ENCODE peak calls at places on chromosomes 6 and 20, in four cellular contexts. One of them, this sample, is unnamed.

GRCh38 chr20:39985276-39985675 is 703.8 kb downstream of the MAFB start:
- DNase-seq in heart right ventricle: no peak
- DNase-seq in lung: no peak
- DNase-seq in CD8-positive, alpha-beta T cell: no peak
- DNase-seq in this sample: no peak

GRCh38 chr20:12201289-12201991 is 283.7 kb downstream of the BTBD3 start:
- DNase-seq in lung: no peak
- DNase-seq in CD8-positive, alpha-beta T cell: no peak
- DNase-seq in heart right ventricle: no peak
- DNase-seq in this sample: no peak

GRCh38 chr6:158039178-158039557 is 57.5 kb downstream of the SYNJ2 start:
- DNase-seq in lung: no peak
- DNase-seq in heart right ventricle: no peak
- DNase-seq in CD8-positive, alpha-beta T cell: no peak
- DNase-seq in this sample: no peak

GRCh38 chr6:158571826-158572652 is 12.1 kb downstream of the TMEM181 start:
- DNase-seq in heart right ventricle: no peak
- DNase-seq in CD8-positive, alpha-beta T cell: no peak
- DNase-seq in lung: peak; percentile 42
- DNase-seq in this sample: no peak

GRCh38 chr6:154267508-154268106 is 89.0 kb downstream of the IPCEF1 start:
- DNase-seq in CD8-positive, alpha-beta T cell: no peak
- DNase-seq in lung: no peak
- DNase-seq in heart right ventricle: no peak
- DNase-seq in this sample: no peak

GRCh38 chr6:157265186-157265585 is 58.1 kb downstream of the TMEM242 start:
- DNase-seq in heart right ventricle: no peak
- DNase-seq in lung: no peak
- DNase-seq in CD8-positive, alpha-beta T cell: no peak
- DNase-seq in this sample: no peak

GRCh38 chr20:38460040-38460623 is 12.5 kb upstream of the RALGAPB start:
- DNase-seq in heart right ventricle: no peak
- DNase-seq in lung: peak; percentile 52
- DNase-seq in CD8-positive, alpha-beta T cell: no peak
- DNase-seq in this sample: peak; percentile 48

GRCh38 chr20:22663528-22664025 is 79.2 kb upstream of the FOXA2 start:
- DNase-seq in heart right ventricle: no peak
- DNase-seq in CD8-positive, alpha-beta T cell: no peak
- DNase-seq in lung: no peak
- DNase-seq in this sample: no peak

GRCh38 chr6:136318676-136319075 is 29.0 kb upstream of the BCLAF1 start:
- DNase-seq in heart right ventricle: no peak
- DNase-seq in CD8-positive, alpha-beta T cell: no peak
- DNase-seq in lung: no peak
- DNase-seq in this sample: no peak

GRCh38 chr20:19741914-19742313 is 16.1 kb upstream of the RIN2 start:
- DNase-seq in heart right ventricle: no peak
- DNase-seq in CD8-positive, alpha-beta T cell: no peak
- DNase-seq in lung: no peak
- DNase-seq in this sample: no peak

GRCh38 chr6:6884193-6884627 is 223.6 kb upstream of the RREB1 start:
- DNase-seq in heart right ventricle: no peak
- DNase-seq in CD8-positive, alpha-beta T cell: no peak
- DNase-seq in lung: no peak
- DNase-seq in this sample: no peak

GRCh38 chr6:55131616-55132015 is 42.7 kb upstream of the HCRTR2 start:
- DNase-seq in CD8-positive, alpha-beta T cell: no peak
- DNase-seq in heart right ventricle: no peak
- DNase-seq in lung: no peak
- DNase-seq in this sample: no peak

GRCh38 chr6:134176283-134176975 is 124.0 kb upstream of the SLC2A12 start:
- DNase-seq in heart right ventricle: peak; percentile 66
- DNase-seq in CD8-positive, alpha-beta T cell: no peak
- DNase-seq in lung: peak; percentile 37
- DNase-seq in this sample: no peak

GRCh38 chr6:15087234-15087633 is 158.6 kb upstream of the JARID2 start:
- DNase-seq in heart right ventricle: no peak
- DNase-seq in CD8-positive, alpha-beta T cell: no peak
- DNase-seq in lung: no peak
- DNase-seq in this sample: no peak

GRCh38 chr20:64025101-64025825 is 10.7 kb upstream of the C20orf204 start:
- DNase-seq in heart right ventricle: no peak
- DNase-seq in lung: no peak
- DNase-seq in CD8-positive, alpha-beta T cell: no peak
- DNase-seq in this sample: no peak
- H3K36me3 ChIP-seq in heart right ventricle: peaks cover 95% of the 10 kb centered on the region
- H3K36me3 ChIP-seq in lung: peaks cover 28% of the 10 kb centered on the region
- H3K36me3 ChIP-seq in CD8-positive, alpha-beta T cell: peaks cover 78% of the 10 kb centered on the region
- H3K36me3 ChIP-seq in this sample: peaks cover 83% of the 10 kb centered on the region

DNA sequence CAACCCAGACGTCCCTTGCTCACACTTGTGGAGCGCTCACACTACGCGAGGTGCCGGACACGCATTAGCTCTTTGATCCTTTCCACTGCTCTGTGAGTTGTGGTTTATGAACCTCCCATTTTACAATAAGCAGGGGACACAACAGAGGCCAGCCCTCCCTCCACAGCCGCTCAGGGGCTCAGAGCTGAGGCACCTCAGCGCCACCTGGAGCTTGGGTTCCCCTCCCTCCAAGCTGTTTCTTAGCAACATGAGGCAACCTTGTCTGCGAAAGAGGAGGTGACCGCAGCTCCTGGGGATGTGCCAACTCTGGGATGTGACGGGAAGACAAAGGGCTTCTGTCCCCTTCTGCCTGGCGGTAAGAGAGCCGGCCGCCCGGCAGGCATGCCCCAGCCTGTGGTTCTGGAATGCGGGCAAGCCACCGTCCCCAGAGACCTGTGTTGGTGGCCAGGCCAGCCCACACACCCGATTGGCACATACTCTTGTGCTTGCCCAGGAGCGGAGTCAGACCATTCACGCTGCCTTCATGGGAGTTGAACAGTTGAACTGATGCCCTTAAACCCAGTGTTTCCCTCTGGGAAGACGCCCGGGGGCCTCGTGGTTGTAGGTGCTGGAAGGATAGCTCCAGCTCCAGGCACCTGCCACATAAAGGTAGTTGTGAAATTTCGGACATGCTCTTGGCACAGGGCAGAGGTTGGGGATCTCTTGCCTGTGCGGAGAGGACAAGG is 44.5 kb downstream of the RBM38 start:
- DNase-seq in CD8-positive, alpha-beta T cell: no peak
- DNase-seq in lung: peak; percentile 82
- DNase-seq in heart right ventricle: peak; percentile 62
- DNase-seq in this sample: no peak
- H3K4me1 ChIP-seq in CD8-positive, alpha-beta T cell: peaks cover 55% of the 10 kb centered on the region
- H3K4me1 ChIP-seq in lung: peaks cover 2% of the 10 kb centered on the region
- H3K4me1 ChIP-seq in heart right ventricle: peaks cover 33% of the 10 kb centered on the region
- H3K4me1 ChIP-seq in this sample: no peaks in the 10 kb centered on the region

DNA sequence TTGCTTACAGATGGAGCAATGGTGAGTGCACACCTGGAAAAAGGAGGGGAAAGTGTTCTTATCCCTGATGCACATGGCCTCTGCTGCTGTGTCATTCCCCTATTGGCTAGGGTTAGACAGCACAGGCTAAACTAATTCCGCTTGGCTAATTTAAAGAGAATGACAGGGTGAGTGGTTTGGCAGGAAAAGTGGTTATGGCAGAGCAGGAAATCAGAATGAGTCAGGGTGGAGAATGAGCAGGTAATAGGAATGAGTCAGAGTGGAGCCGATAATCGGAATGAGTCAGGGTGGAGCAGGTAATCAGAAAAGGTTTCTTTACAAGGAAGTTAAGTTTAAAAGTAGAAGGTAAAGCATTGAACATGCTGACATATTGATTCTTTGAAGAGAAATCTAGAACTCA is 355.5 kb upstream of the HTR1E start:
- DNase-seq in lung: no peak
- DNase-seq in CD8-positive, alpha-beta T cell: no peak
- DNase-seq in heart right ventricle: no peak
- DNase-seq in this sample: no peak
- H3K9me3 ChIP-seq in lung: peaks cover 14% of the 10 kb centered on the region
- H3K9me3 ChIP-seq in CD8-positive, alpha-beta T cell: peaks cover 4% of the 10 kb centered on the region
- H3K9me3 ChIP-seq in heart right ventricle: peaks cover 52% of the 10 kb centered on the region
- H3K9me3 ChIP-seq in this sample: no peaks in the 10 kb centered on the region

GRCh38 chr20:58710481-58711265 is 18.1 kb downstream of the NPEPL1 start:
- DNase-seq in lung: peak; percentile 28
- DNase-seq in heart right ventricle: no peak
- DNase-seq in CD8-positive, alpha-beta T cell: no peak
- DNase-seq in this sample: no peak

GRCh38 chr20:58709013-58709702 is 16.6 kb downstream of the NPEPL1 start:
- DNase-seq in lung: peak; percentile 26
- DNase-seq in CD8-positive, alpha-beta T cell: no peak
- DNase-seq in heart right ventricle: no peak
- DNase-seq in this sample: peak; percentile 3

GRCh38 chr20:58708246-58708931 is 15.8 kb downstream of the NPEPL1 start:
- DNase-seq in lung: peak; percentile 26
- DNase-seq in CD8-positive, alpha-beta T cell: no peak
- DNase-seq in heart right ventricle: no peak
- DNase-seq in this sample: no peak

GRCh38 chr20:58711266-58712051 is 18.9 kb downstream of the NPEPL1 start:
- DNase-seq in lung: no peak
- DNase-seq in CD8-positive, alpha-beta T cell: no peak
- DNase-seq in heart right ventricle: no peak
- DNase-seq in this sample: no peak

DNA sequence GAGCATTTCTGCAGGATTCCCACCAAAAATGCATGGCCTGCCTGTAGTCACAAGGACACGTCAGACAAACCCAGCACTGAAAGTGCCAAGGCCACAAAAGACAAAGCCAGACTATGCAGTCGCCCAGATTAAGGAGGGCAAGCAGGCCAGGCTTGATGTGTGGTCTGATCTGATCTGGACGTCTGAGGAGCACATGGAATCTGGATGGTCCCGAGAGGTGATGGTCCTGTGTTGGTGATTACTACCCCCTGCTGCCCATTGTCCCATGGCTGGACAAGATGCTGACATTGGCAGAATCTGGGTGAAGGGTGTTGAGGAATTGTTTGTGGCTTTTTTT is 17.1 kb downstream of the NPEPL1 start:
- DNase-seq in lung: no peak
- DNase-seq in heart right ventricle: no peak
- DNase-seq in CD8-positive, alpha-beta T cell: no peak
- DNase-seq in this sample: no peak
- H3K36me3 ChIP-seq in lung: peaks cover 2% of the 10 kb centered on the region
- H3K36me3 ChIP-seq in heart right ventricle: peaks cover 64% of the 10 kb centered on the region
- H3K36me3 ChIP-seq in CD8-positive, alpha-beta T cell: no peaks in the 10 kb centered on the region
- H3K36me3 ChIP-seq in this sample: peaks cover 1% of the 10 kb centered on the region

GRCh38 chr6:42123379-42124103 is 18.9 kb downstream of the C6orf132 start:
- DNase-seq in heart right ventricle: no peak
- DNase-seq in CD8-positive, alpha-beta T cell: no peak
- DNase-seq in lung: no peak
- DNase-seq in this sample: no peak

GRCh38 chr6:42117843-42118161 is 24.6 kb downstream of the C6orf132 start:
- DNase-seq in heart right ventricle: no peak
- DNase-seq in lung: no peak
- DNase-seq in CD8-positive, alpha-beta T cell: no peak
- DNase-seq in this sample: no peak

GRCh38 chr6:42124223-42124836 is 18.1 kb downstream of the C6orf132 start:
- DNase-seq in heart right ventricle: no peak
- DNase-seq in lung: no peak
- DNase-seq in CD8-positive, alpha-beta T cell: no peak
- DNase-seq in this sample: no peak

GRCh38 chr6:42118162-42119001 is 24.0 kb downstream of the C6orf132 start:
- DNase-seq in CD8-positive, alpha-beta T cell: no peak
- DNase-seq in heart right ventricle: peak; percentile 53
- DNase-seq in lung: peak; percentile 69
- DNase-seq in this sample: no peak

DNA sequence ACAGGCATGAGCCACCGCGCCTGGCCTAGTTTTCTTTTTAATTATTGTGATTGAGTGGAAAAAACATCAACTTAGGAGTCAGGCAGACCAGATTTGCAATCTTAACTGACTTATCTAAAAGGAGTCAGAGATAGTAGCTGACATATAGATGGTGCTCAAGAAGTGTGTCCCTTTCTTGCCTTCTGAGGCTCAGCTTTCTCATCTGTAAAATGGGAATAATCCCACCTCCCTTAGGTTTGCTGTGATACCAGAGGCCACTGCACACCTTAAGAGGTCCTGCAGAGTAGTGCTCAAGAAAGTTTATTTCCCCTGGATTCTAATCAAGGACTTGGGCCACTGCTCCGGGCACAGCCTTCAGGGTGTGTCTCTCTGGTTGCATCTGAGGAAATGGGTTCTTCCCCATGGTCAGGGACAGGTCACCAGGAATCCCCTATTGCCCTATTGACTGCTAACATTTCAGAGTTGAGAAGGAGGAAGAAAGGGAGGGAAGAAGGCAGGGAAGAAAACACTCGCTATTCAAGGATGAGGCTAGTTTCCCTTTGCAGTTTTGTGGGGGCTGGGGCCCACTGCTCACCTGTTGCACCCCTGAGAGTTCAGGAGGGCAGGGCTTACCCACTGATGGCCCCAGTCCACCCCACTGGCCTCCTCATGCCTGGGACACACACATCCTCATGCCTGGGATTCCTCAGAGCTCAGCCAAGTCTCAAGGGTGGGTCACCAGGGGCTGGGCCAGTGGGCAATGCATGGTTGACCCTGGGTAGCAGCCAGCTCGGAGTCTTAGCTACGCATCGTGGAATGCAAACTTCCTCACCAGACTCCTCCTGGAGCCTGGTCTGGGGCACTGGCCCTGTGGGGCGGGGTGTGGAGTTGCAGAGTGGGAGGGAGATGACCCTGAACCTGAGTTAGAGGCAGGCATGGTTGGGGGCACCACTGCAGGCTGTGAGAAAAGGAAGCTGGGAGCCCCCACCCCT is 21.2 kb downstream of the C6orf132 start:
- DNase-seq in heart right ventricle: no peak
- DNase-seq in lung: peak; percentile 54
- DNase-seq in CD8-positive, alpha-beta T cell: no peak
- DNase-seq in this sample: no peak
- H3K4me1 ChIP-seq in heart right ventricle: peaks cover 6% of the 10 kb centered on the region
- H3K4me1 ChIP-seq in lung: no peaks in the 10 kb centered on the region
- H3K4me1 ChIP-seq in CD8-positive, alpha-beta T cell: no peaks in the 10 kb centered on the region
- H3K4me1 ChIP-seq in this sample: no peaks in the 10 kb centered on the region

GRCh38 chr6:106767271-106767670 is 137.9 kb downstream of the QRSL1 start:
- DNase-seq in lung: no peak
- DNase-seq in heart right ventricle: no peak
- DNase-seq in CD8-positive, alpha-beta T cell: no peak
- DNase-seq in this sample: no peak
- H3K9me3 ChIP-seq in lung: peaks cover 2% of the 10 kb centered on the region
- H3K9me3 ChIP-seq in heart right ventricle: peaks cover 24% of the 10 kb centered on the region
- H3K9me3 ChIP-seq in CD8-positive, alpha-beta T cell: no peaks in the 10 kb centered on the region
- H3K9me3 ChIP-seq in this sample: peaks cover 6% of the 10 kb centered on the region

GRCh38 chr6:7901780-7902179 is 8.8 kb downstream of the TXNDC5 start:
- DNase-seq in CD8-positive, alpha-beta T cell: no peak
- DNase-seq in heart right ventricle: no peak
- DNase-seq in lung: no peak
- DNase-seq in this sample: no peak
- H3K36me3 ChIP-seq in CD8-positive, alpha-beta T cell: peaks cover under 1% of the 10 kb centered on the region
- H3K36me3 ChIP-seq in heart right ventricle: peaks cover 79% of the 10 kb centered on the region
- H3K36me3 ChIP-seq in lung: peaks cover 37% of the 10 kb centered on the region
- H3K36me3 ChIP-seq in this sample: peaks cover 84% of the 10 kb centered on the region

DNA sequence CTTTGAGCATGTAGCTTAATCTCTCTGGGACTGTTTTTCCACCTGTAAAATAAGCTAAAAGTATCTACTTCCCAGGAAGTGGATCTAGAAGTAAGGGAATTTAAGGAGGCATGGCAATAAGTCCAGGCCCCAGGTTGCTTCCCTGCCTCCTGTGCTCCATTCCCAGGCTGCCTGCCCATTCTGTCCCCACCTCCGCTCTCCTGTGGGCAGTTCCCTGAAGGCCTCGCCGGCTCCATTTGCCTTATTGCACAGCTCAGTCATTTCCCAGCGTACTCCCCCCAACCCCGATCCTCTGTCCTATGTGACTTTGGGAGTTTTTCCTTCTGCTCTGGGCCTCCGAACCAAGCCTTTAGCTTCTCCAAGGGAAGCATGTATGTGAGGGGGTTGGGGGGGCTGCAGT is 4.6 kb downstream of the SLC29A1 start:
- DNase-seq in lung: no peak
- DNase-seq in heart right ventricle: no peak
- DNase-seq in CD8-positive, alpha-beta T cell: no peak
- DNase-seq in this sample: no peak
- H3K4me1 ChIP-seq in lung: peaks cover 10% of the 10 kb centered on the region
- H3K4me1 ChIP-seq in heart right ventricle: peaks cover 70% of the 10 kb centered on the region
- H3K4me1 ChIP-seq in CD8-positive, alpha-beta T cell: peaks cover 8% of the 10 kb centered on the region
- H3K4me1 ChIP-seq in this sample: peaks cover 17% of the 10 kb centered on the region

This sample was measured in HAP-1.